ENCODE peak calls at places on chromosomes 13 and 19, in ten cellular contexts. One of them, this sample, is unnamed.

GRCh38 chr13:101157261-101157660 is 259.0 kb downstream of the NALCN start:
- DNase-seq in uterus: no peak
- DNase-seq in body of pancreas: no peak
- DNase-seq in upper lobe of left lung: no peak
- DNase-seq in Peyer's patch: no peak
- DNase-seq in A549: no peak
- DNase-seq in K562: no peak
- DNase-seq in GM12892: no peak
- DNase-seq in IMR-90: no peak
- DNase-seq in sigmoid colon: no peak
- DNase-seq in this sample: no peak

GRCh38 chr13:114339779-114340534 is 25.7 kb downstream of the CHAMP1 start:
- DNase-seq in K562: no peak
- DNase-seq in GM12892: no peak
- DNase-seq in sigmoid colon: peak
- DNase-seq in uterus: no peak
- DNase-seq in body of pancreas: peak
- DNase-seq in IMR-90: peak
- DNase-seq in A549: peak
- DNase-seq in upper lobe of left lung: no peak
- DNase-seq in Peyer's patch: peak
- DNase-seq in this sample: peak

GRCh38 chr13:104773775-104774174 is 1707.6 kb upstream of the SLC10A2 start:
- DNase-seq in uterus: no peak
- DNase-seq in K562: peak
- DNase-seq in A549: peak
- DNase-seq in sigmoid colon: no peak
- DNase-seq in upper lobe of left lung: no peak
- DNase-seq in IMR-90: peak
- DNase-seq in GM12892: no peak
- DNase-seq in body of pancreas: no peak
- DNase-seq in Peyer's patch: no peak
- DNase-seq in this sample: peak

GRCh38 chr13:20002766-20003165 is 44.2 kb downstream of the ZMYM2 start:
- DNase-seq in IMR-90: no peak
- DNase-seq in Peyer's patch: no peak
- DNase-seq in sigmoid colon: no peak
- DNase-seq in K562: peak
- DNase-seq in A549: no peak
- DNase-seq in body of pancreas: no peak
- DNase-seq in GM12892: no peak
- DNase-seq in upper lobe of left lung: no peak
- DNase-seq in uterus: no peak
- DNase-seq in this sample: no peak

GRCh38 chr13:113297370-113297871 is 382 bp downstream of the LAMP1 start:
- DNase-seq in body of pancreas: peak
- DNase-seq in Peyer's patch: peak
- DNase-seq in upper lobe of left lung: no peak
- DNase-seq in K562: peak
- DNase-seq in sigmoid colon: peak
- DNase-seq in IMR-90: no peak
- DNase-seq in uterus: peak
- DNase-seq in GM12892: peak
- DNase-seq in A549: no peak
- DNase-seq in this sample: no peak

GRCh38 chr13:113187263-113187669 is 21.2 kb downstream of the PCID2 start:
- DNase-seq in sigmoid colon: peak
- DNase-seq in body of pancreas: peak
- DNase-seq in Peyer's patch: peak
- DNase-seq in GM12892: no peak
- DNase-seq in uterus: peak
- DNase-seq in IMR-90: peak
- DNase-seq in A549: peak
- DNase-seq in upper lobe of left lung: no peak
- DNase-seq in K562: peak
- DNase-seq in this sample: peak

GRCh38 chr13:114151565-114152284 is 19.3 kb upstream of the RASA3 start:
- DNase-seq in body of pancreas: peak
- DNase-seq in GM12892: no peak
- DNase-seq in A549: no peak
- DNase-seq in sigmoid colon: no peak
- DNase-seq in uterus: no peak
- DNase-seq in Peyer's patch: peak
- DNase-seq in upper lobe of left lung: no peak
- DNase-seq in IMR-90: no peak
- DNase-seq in K562: peak
- DNase-seq in this sample: peak

GRCh38 chr19:45640849-45641273 is 1.7 kb upstream of the EML2 start:
- DNase-seq in IMR-90: no peak
- DNase-seq in GM12892: no peak
- DNase-seq in Peyer's patch: peak
- DNase-seq in sigmoid colon: no peak
- DNase-seq in A549: no peak
- DNase-seq in upper lobe of left lung: no peak
- DNase-seq in K562: peak
- DNase-seq in uterus: no peak
- DNase-seq in body of pancreas: peak
- DNase-seq in this sample: no peak

GRCh38 chr13:45220403-45220802 is 19.6 kb upstream of the KCTD4 start:
- DNase-seq in uterus: no peak
- DNase-seq in GM12892: no peak
- DNase-seq in IMR-90: no peak
- DNase-seq in Peyer's patch: no peak
- DNase-seq in A549: no peak
- DNase-seq in sigmoid colon: no peak
- DNase-seq in upper lobe of left lung: no peak
- DNase-seq in body of pancreas: no peak
- DNase-seq in K562: no peak
- DNase-seq in this sample: no peak

GRCh38 chr13:45218689-45219088 is 17.8 kb upstream of the KCTD4 start:
- DNase-seq in K562: no peak
- DNase-seq in body of pancreas: no peak
- DNase-seq in Peyer's patch: no peak
- DNase-seq in A549: no peak
- DNase-seq in sigmoid colon: no peak
- DNase-seq in uterus: no peak
- DNase-seq in IMR-90: no peak
- DNase-seq in upper lobe of left lung: no peak
- DNase-seq in GM12892: no peak
- DNase-seq in this sample: no peak

GRCh38 chr13:45216193-45216592 is 15.3 kb upstream of the KCTD4 start:
- DNase-seq in uterus: no peak
- DNase-seq in Peyer's patch: no peak
- DNase-seq in GM12892: no peak
- DNase-seq in upper lobe of left lung: no peak
- DNase-seq in IMR-90: no peak
- DNase-seq in A549: no peak
- DNase-seq in sigmoid colon: no peak
- DNase-seq in K562: no peak
- DNase-seq in body of pancreas: no peak
- DNase-seq in this sample: no peak

GRCh38 chr13:45219938-45220375 is 19.1 kb upstream of the KCTD4 start:
- DNase-seq in sigmoid colon: no peak
- DNase-seq in Peyer's patch: no peak
- DNase-seq in upper lobe of left lung: no peak
- DNase-seq in body of pancreas: no peak
- DNase-seq in IMR-90: peak
- DNase-seq in K562: no peak
- DNase-seq in A549: peak
- DNase-seq in uterus: no peak
- DNase-seq in GM12892: no peak
- DNase-seq in this sample: no peak

DNA sequence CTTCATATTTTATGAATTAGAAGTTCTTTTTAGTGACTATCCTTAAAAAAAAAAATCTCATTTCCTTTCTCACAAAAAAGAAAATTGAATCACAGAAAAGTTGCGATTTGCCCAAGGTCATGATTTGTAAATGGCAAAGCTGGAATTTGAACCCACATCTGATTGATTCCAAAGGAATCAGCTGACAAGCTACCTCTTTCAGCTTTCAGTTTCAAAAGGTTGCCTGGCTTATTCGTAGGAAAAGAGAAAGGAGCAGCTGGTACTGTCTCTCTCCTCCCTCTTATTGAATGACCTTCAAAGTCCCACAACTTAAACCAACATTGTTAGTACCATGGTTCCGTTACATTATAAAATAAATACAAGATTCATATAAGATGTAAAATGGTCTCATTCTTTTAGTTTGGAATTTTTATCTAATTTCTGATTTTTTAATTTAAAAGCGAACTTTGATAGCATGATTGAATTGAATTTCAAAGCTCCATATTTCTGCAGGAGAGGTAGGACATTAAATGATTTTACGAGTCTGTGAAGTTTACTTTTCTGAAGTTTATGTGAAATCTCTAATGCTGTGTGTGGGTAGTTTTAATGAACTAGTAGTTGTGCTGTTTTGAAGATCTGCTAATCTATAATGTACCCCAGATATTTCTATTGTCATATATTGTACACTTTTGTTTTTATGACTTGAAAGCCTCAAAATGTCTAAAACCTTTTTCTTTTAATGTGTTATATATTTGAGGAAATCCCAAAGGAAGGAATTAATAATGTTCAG is 18.5 kb upstream of the KCTD4 start:
- DNase-seq in IMR-90: no peak
- DNase-seq in uterus: no peak
- DNase-seq in upper lobe of left lung: no peak
- DNase-seq in A549: no peak
- DNase-seq in sigmoid colon: no peak
- DNase-seq in GM12892: no peak
- DNase-seq in K562: no peak
- DNase-seq in Peyer's patch: no peak
- DNase-seq in body of pancreas: no peak
- DNase-seq in this sample: no peak
- TF ChIP-seq POLR2A in IMR-90: no peak
- TF ChIP-seq POLR2A in uterus: no peak
- TF ChIP-seq POLR2A in upper lobe of left lung: no peak
- TF ChIP-seq POLR2A in A549: no peak
- TF ChIP-seq POLR2A in sigmoid colon: no peak
- TF ChIP-seq POLR2A in GM12892: no peak
- TF ChIP-seq POLR2A in K562: no peak
- TF ChIP-seq POLR2A in Peyer's patch: no peak
- TF ChIP-seq POLR2A in body of pancreas: no peak
- TF ChIP-seq POLR2A in this sample: no peak

GRCh38 chr13:26377038-26377437 is 123.1 kb downstream of the CDK8 start:
- DNase-seq in GM12892: no peak
- DNase-seq in uterus: no peak
- DNase-seq in A549: peak
- DNase-seq in Peyer's patch: peak
- DNase-seq in upper lobe of left lung: no peak
- DNase-seq in body of pancreas: no peak
- DNase-seq in IMR-90: peak
- DNase-seq in K562: peak
- DNase-seq in sigmoid colon: no peak
- DNase-seq in this sample: no peak

GRCh38 chr13:26378116-26378515 is 124.2 kb downstream of the CDK8 start:
- DNase-seq in GM12892: no peak
- DNase-seq in A549: no peak
- DNase-seq in body of pancreas: no peak
- DNase-seq in Peyer's patch: no peak
- DNase-seq in K562: no peak
- DNase-seq in IMR-90: no peak
- DNase-seq in uterus: no peak
- DNase-seq in sigmoid colon: no peak
- DNase-seq in upper lobe of left lung: no peak
- DNase-seq in this sample: no peak

GRCh38 chr13:26379831-26380230 is 125.9 kb downstream of the CDK8 start:
- DNase-seq in GM12892: no peak
- DNase-seq in uterus: no peak
- DNase-seq in K562: no peak
- DNase-seq in upper lobe of left lung: no peak
- DNase-seq in IMR-90: no peak
- DNase-seq in A549: no peak
- DNase-seq in Peyer's patch: no peak
- DNase-seq in sigmoid colon: no peak
- DNase-seq in body of pancreas: no peak
- DNase-seq in this sample: no peak

GRCh38 chr13:26372747-26373146 is 118.8 kb downstream of the CDK8 start:
- DNase-seq in Peyer's patch: no peak
- DNase-seq in upper lobe of left lung: no peak
- DNase-seq in K562: no peak
- DNase-seq in GM12892: no peak
- DNase-seq in IMR-90: no peak
- DNase-seq in sigmoid colon: no peak
- DNase-seq in body of pancreas: no peak
- DNase-seq in uterus: no peak
- DNase-seq in A549: no peak
- DNase-seq in this sample: no peak

DNA sequence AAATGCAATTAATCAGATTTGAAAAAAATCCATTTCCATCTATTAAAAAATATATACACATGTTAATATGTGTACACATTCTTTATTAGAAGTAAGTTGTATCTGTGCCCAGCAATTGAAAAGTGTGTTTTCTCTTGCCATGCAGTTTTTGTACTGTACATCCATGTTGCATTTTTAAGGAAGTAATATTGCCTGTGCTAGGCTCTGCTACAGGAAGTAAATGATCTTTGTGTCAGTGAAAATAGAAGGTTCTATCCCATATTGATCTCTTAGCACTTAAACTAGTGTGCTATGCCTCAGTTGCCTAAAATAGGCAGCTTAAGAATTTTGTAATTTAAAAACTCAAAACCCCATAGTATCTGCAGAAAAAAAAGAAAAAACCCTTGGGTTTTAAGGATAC is 122.5 kb downstream of the CDK8 start:
- DNase-seq in sigmoid colon: no peak
- DNase-seq in Peyer's patch: no peak
- DNase-seq in K562: no peak
- DNase-seq in GM12892: no peak
- DNase-seq in upper lobe of left lung: no peak
- DNase-seq in A549: no peak
- DNase-seq in body of pancreas: no peak
- DNase-seq in uterus: no peak
- DNase-seq in IMR-90: no peak
- DNase-seq in this sample: no peak
- TF ChIP-seq POLR2A in sigmoid colon: no peak
- TF ChIP-seq POLR2A in Peyer's patch: no peak
- TF ChIP-seq POLR2A in K562: no peak
- TF ChIP-seq POLR2A in GM12892: no peak
- TF ChIP-seq POLR2A in upper lobe of left lung: no peak
- TF ChIP-seq POLR2A in A549: no peak
- TF ChIP-seq POLR2A in body of pancreas: no peak
- TF ChIP-seq POLR2A in uterus: no peak
- TF ChIP-seq POLR2A in IMR-90: no peak
- TF ChIP-seq POLR2A in this sample: no peak

GRCh38 chr19:2754659-2755447 is 15.0 kb upstream of the SLC39A3 start:
- DNase-seq in A549: no peak
- DNase-seq in sigmoid colon: no peak
- DNase-seq in Peyer's patch: no peak
- DNase-seq in upper lobe of left lung: peak
- DNase-seq in K562: no peak
- DNase-seq in uterus: no peak
- DNase-seq in GM12892: no peak
- DNase-seq in body of pancreas: no peak
- DNase-seq in IMR-90: no peak
- DNase-seq in this sample: no peak
- TF ChIP-seq POLR2A in A549: no peak
- TF ChIP-seq POLR2A in sigmoid colon: no peak
- TF ChIP-seq POLR2A in Peyer's patch: no peak
- TF ChIP-seq POLR2A in upper lobe of left lung: no peak
- TF ChIP-seq POLR2A in K562: no peak
- TF ChIP-seq POLR2A in uterus: no peak
- TF ChIP-seq POLR2A in GM12892: no peak
- TF ChIP-seq POLR2A in body of pancreas: no peak
- TF ChIP-seq POLR2A in IMR-90: no peak
- TF ChIP-seq POLR2A in this sample: no peak

DNA sequence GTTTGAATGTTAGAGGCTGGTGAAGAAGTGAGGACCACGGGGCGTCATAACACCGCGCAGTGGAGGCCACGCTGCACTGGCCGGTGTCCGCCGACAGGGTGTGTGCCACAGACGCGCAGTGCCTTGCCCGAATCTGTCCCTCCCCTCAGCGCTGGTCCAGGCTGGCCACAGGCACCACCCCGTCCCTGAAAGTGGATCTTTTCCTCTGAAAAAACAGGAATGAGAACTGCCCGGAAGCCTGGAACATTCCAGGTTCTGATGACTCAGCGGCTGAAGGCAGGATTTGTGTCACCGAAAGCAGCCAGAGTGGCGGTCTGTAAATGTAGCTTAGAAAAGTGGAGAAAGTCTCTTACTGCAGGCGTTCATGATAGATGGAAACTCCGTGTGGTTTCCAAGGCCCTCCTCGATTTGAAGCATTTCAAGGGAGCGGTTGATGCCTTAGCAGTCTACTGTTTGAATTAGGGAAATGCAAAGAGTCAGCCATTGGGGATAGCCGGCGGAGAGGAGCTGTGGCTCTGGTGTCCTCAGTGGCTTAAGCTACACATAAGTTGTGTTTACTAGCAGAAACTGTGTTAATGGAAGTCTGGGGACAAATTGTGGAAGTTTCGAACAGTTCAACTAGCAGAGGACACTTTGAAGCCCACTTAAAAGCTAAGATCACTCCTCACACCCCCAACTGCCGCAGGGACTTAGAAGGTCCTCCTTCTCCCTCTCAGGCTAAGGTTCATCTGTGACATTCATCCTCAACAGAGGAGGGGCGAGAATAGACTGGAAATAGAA is 70.8 kb downstream of the NUFIP1 start:
- DNase-seq in Peyer's patch: peak
- DNase-seq in A549: peak
- DNase-seq in IMR-90: peak
- DNase-seq in GM12892: peak
- DNase-seq in upper lobe of left lung: peak
- DNase-seq in uterus: peak
- DNase-seq in body of pancreas: peak
- DNase-seq in sigmoid colon: peak
- DNase-seq in K562: peak
- DNase-seq in this sample: peak
- TF ChIP-seq POLR2A in Peyer's patch: peak
- TF ChIP-seq POLR2A in A549: peak
- TF ChIP-seq POLR2A in IMR-90: peak
- TF ChIP-seq POLR2A in GM12892: peak
- TF ChIP-seq POLR2A in upper lobe of left lung: peak
- TF ChIP-seq POLR2A in uterus: peak
- TF ChIP-seq POLR2A in body of pancreas: peak
- TF ChIP-seq POLR2A in sigmoid colon: no peak
- TF ChIP-seq POLR2A in K562: peak
- TF ChIP-seq POLR2A in this sample: peak

This sample was measured in H54.